ENCODE peak calls at places on chromosomes 2 and 18, in nine cellular contexts. G, E, V, F, M, Y, B, Q and K are unnamed samples.

GRCh38 chr2:181183878-181184553 is 203.6 kb downstream of the UBE2E3 start:
- DNase-seq in F (no peak), E (no peak), B (no peak), Y (no peak), V (no peak), Q (no peak), G (no peak), M (no peak), K (no peak)

GRCh38 chr18:35756506-35757117 is 175.1 kb downstream of the GALNT1 start:
- DNase-seq in Q (no peak), G (peak; percentile 72), E (peak; percentile 59), M (peak; percentile 32), Y (peak; percentile 78), V (peak; percentile 44), B (peak; percentile 52), F (peak; percentile 35), K (no peak)

GRCh38 chr2:101349893-101350662 is 37.2 kb downstream of the CREG2 start:
- DNase-seq in F (no peak), B (no peak), M (no peak), Y (peak; percentile 43), V (no peak), E (no peak), G (peak; percentile 71), Q (no peak), K (no peak)

GRCh38 chr18:7452331-7452730 is 114.8 kb upstream of the PTPRM start:
- DNase-seq in M (no peak), B (no peak), E (peak; percentile 5), G (peak; percentile 43), Q (no peak), V (no peak), Y (peak; percentile 34), F (no peak), K (no peak)

GRCh38 chr2:38246105-38246504 is 131.0 kb downstream of the ATL2 start:
- DNase-seq in F (no peak), M (no peak), B (no peak), G (no peak), Q (no peak), V (no peak), E (no peak), Y (no peak), K (no peak)

GRCh38 chr2:11477994-11478393 is 12.0 kb upstream of the E2F6 start:
- DNase-seq in E (peak; percentile 90), G (peak; percentile 92), B (peak; percentile 49), Y (peak; percentile 91), Q (peak; percentile 85), V (peak; percentile 94), F (peak; percentile 91), M (peak; percentile 38), K (peak; percentile 92)

GRCh38 chr2:148614332-148615049 is 30.1 kb upstream of the EPC2 start:
- DNase-seq in M (peak; percentile 29), G (peak; percentile 36), F (peak; percentile 8), E (peak; percentile 6), V (peak; percentile 3), Q (no peak), Y (peak; percentile 80), B (peak; percentile 31), K (no peak)

GRCh38 chr18:25099838-25100393 is 252.1 kb downstream of the ZNF521 start:
- DNase-seq in F (no peak), B (no peak), M (no peak), Y (no peak), Q (no peak), V (peak; percentile 8), G (peak; percentile 12), E (no peak), K (no peak)

GRCh38 chr2:199895406-199895805 is 15.7 kb upstream of the C2orf69 start:
- DNase-seq in Y (no peak), Q (no peak), F (no peak), B (no peak), E (no peak), G (no peak), V (no peak), M (no peak), K (no peak)

GRCh38 chr18:66695281-66695680 is 91.4 kb upstream of the CDH19 start:
- DNase-seq in M (no peak), V (peak; percentile 75), F (no peak), Q (no peak), B (no peak), G (no peak), E (no peak), Y (no peak), K (no peak)

GRCh38 chr2:43084699-43085091 is 141.7 kb downstream of the ZFP36L2 start:
- DNase-seq in V (no peak), E (no peak), F (no peak), Q (no peak), G (peak; percentile 58), Y (peak; percentile 82), M (no peak), B (no peak), K (no peak)

GRCh38 chr2:28025116-28025515 is 134.6 kb downstream of the BABAM2 start:
- DNase-seq in Q (no peak), F (no peak), V (no peak), B (no peak), Y (peak; percentile 47), E (no peak), M (no peak), G (no peak), K (no peak)

GRCh38 chr2:110852541-110853263 is 120.3 kb downstream of the ACOXL start:
- DNase-seq in G (no peak), B (no peak), M (no peak), V (no peak), E (no peak), F (no peak), Q (no peak), Y (no peak), K (no peak)

GRCh38 chr2:55992465-55992864 is 68.9 kb upstream of the EFEMP1 start:
- DNase-seq in Q (no peak), V (no peak), B (no peak), Y (peak; percentile 98), M (no peak), F (peak; percentile 8), E (no peak), G (peak; percentile 84), K (no peak)

GRCh38 chr2:119753041-119753929 is 6.4 kb upstream of the PTPN4 start:
- DNase-seq in G (peak; percentile 70), F (no peak), V (peak; percentile 80), B (peak; percentile 35), M (no peak), Q (no peak), E (no peak), Y (peak; percentile 62), K (no peak)

GRCh38 chr2:84919885-84920580 is 14.6 kb downstream of the TMSB10 start:
- DNase-seq in E (peak; percentile 63), B (peak; percentile 53), M (no peak), F (peak; percentile 42), V (no peak), Y (peak; percentile 91), G (peak; percentile 92), Q (no peak), K (no peak)

GRCh38 chr18:63523660-63524059 is 18.5 kb upstream of the SERPINB12 start:
- DNase-seq in Y (no peak), V (no peak), B (no peak), G (no peak), M (no peak), Q (no peak), E (no peak), F (no peak), K (no peak)

GRCh38 chr2:85999131-85999831 is 106.4 kb downstream of the POLR1A start:
- DNase-seq in V (peak; percentile 43), M (peak; percentile 41), B (no peak), F (peak; percentile 33), Y (peak; percentile 18), G (no peak), E (peak; percentile 49), Q (no peak), K (peak; percentile 77)

GRCh38 chr18:57576316-57576715 is 10.2 kb downstream of the FECH start:
- DNase-seq in E (no peak), M (no peak), Q (no peak), Y (no peak), F (no peak), G (no peak), V (no peak), B (no peak), K (no peak)

GRCh38 chr18:22813648-22814328 is 119.3 kb upstream of the RBBP8 start:
- DNase-seq in Y (peak; percentile 69), F (no peak), V (peak; percentile 33), Q (no peak), G (peak; percentile 13), B (no peak), M (no peak), E (no peak), K (no peak)

GRCh38 chr18:35463050-35463449 is 34.7 kb downstream of the INO80C start:
- DNase-seq in B (no peak), G (peak; percentile 79), Y (no peak), F (no peak), M (no peak), V (no peak), Q (no peak), E (no peak), K (no peak)

GRCh38 chr2:218400167-218400929 is 680 bp downstream of the CTDSP1 start:
- DNase-seq in Q (peak; percentile 84), Y (peak; percentile 58), F (peak; percentile 61), G (peak; percentile 31), E (peak; percentile 53), V (peak; percentile 35), M (peak; percentile 47), B (no peak), K (peak; percentile 91)

GRCh38 chr2:203510941-203511305 is 24.2 kb downstream of the RAPH1 start:
- DNase-seq in B (no peak), M (no peak), E (no peak), Q (no peak), Y (no peak), F (no peak), V (no peak), G (no peak), K (no peak)

GRCh38 chr2:222878284-222878876 is 17.5 kb downstream of the ACSL3 start:
- DNase-seq in E (no peak), G (no peak), V (no peak), Y (no peak), Q (no peak), F (no peak), B (no peak), M (no peak), K (no peak)

GRCh38 chr18:23618862-23619387 is 32.6 kb upstream of the NPC1 start:
- DNase-seq in B (no peak), V (no peak), E (peak; percentile 21), G (no peak), Q (peak; percentile 74), Y (no peak), F (no peak), M (no peak), K (peak; percentile 76)

GRCh38 chr2:86793752-86794151 is 3.0 kb upstream of the CD8A start:
- DNase-seq in B (no peak), F (no peak), M (no peak), Y (no peak), V (no peak), G (no peak), E (peak; percentile 38), Q (no peak), K (no peak)

GRCh38 chr2:6421888-6422287 is 443.8 kb downstream of the CMPK2 start:
- DNase-seq in B (no peak), M (no peak), E (no peak), F (no peak), Q (no peak), V (no peak), G (no peak), Y (no peak), K (no peak)

GRCh38 chr2:130874512-130874911 is 37.8 kb downstream of the ARHGEF4 start:
- DNase-seq in V (no peak), F (no peak), Q (peak; percentile 3), E (no peak), M (no peak), Y (no peak), B (no peak), G (no peak), K (no peak)

GRCh38 chr18:47260138-47260923 is 8.9 kb upstream of the SKOR2 start:
- DNase-seq in Y (peak; percentile 75), V (no peak), E (peak; percentile 52), G (peak; percentile 24), M (no peak), Q (peak; percentile 87), F (peak; percentile 21), B (no peak), K (no peak)

GRCh38 chr2:232896700-232897385 is 26.8 kb downstream of the SNORC start:
- DNase-seq in F (no peak), G (no peak), M (no peak), Y (no peak), E (no peak), B (no peak), Q (no peak), V (no peak), K (no peak)

GRCh38 chr18:23967321-23968089 is 47.0 kb upstream of the TTC39C start:
- DNase-seq in B (no peak), Y (no peak), G (peak; percentile 69), F (no peak), M (no peak), Q (no peak), E (peak; percentile 53), V (no peak), K (peak; percentile 82)